ENCODE peak calls at places on chromosome 1, in nine cellular contexts. B is psoas muscle, P is A549, S is astrocyte of the cerebellum, H is colonic mucosa, F is hepatocyte, T is foreskin fibroblast, R is mucosa of descending colon, J is heart right ventricle. X is an unnamed sample.

GRCh38 chr1:87795615-87796337 is 467.1 kb downstream of the LMO4 start:
- DNase-seq in B (no peak), P (peak; percentile 41), S (no peak), H (peak; percentile 30), F (peak; percentile 77), T (no peak), R (peak; percentile 17), J (no peak), X (no peak)

GRCh38 chr1:167165948-167166702 is 54.6 kb upstream of the POU2F1 start:
- DNase-seq in B (no peak), P (no peak), S (no peak), H (peak; percentile 75), F (peak; percentile 72), T (no peak), R (peak; percentile 59), J (no peak), X (no peak)

GRCh38 chr1:38944547-38944946 is 2.9 kb upstream of the RHBDL2 start:
- DNase-seq in B (no peak), P (no peak), S (no peak), H (no peak), F (no peak), T (no peak), R (no peak), J (no peak), X (no peak)

GRCh38 chr1:179264506-179264905 is 29.1 kb upstream of the SOAT1 start:
- DNase-seq in B (no peak), P (no peak), S (no peak), H (no peak), F (no peak), T (no peak), R (no peak), J (no peak), X (no peak)

GRCh38 chr1:64981602-64981981 is 15.2 kb upstream of the JAK1 start:
- DNase-seq in B (no peak), P (no peak), S (no peak), H (no peak), F (no peak), T (no peak), R (no peak), J (no peak), X (no peak)

GRCh38 chr1:207454046-207454964 is at the start of gene CR2:
- DNase-seq in B (peak; percentile 19), P (peak; percentile 3), S (no peak), H (peak; percentile 40), F (peak; percentile 74), T (peak; percentile 30), R (peak; percentile 56), J (peak; percentile 18), X (no peak)

GRCh38 chr1:214558002-214558770 is 6.8 kb upstream of the PTPN14 start:
- DNase-seq in B (peak; percentile 34), P (peak; percentile 38), S (no peak), H (no peak), F (no peak), T (peak; percentile 93), R (no peak), J (no peak), X (peak; percentile 63)

GRCh38 chr1:223731076-223731770 is 18.9 kb downstream of the CAPN2 start:
- DNase-seq in B (peak; percentile 77), P (no peak), S (no peak), H (peak; percentile 49), F (peak; percentile 78), T (peak; percentile 70), R (peak; percentile 53), J (peak; percentile 77), X (no peak)

GRCh38 chr1:91830242-91831131 is 55.5 kb downstream of the TGFBR3 start:
- DNase-seq in B (peak; percentile 32), P (peak; percentile 21), S (peak; percentile 75), H (peak; percentile 62), F (peak; percentile 27), T (peak; percentile 91), R (peak; percentile 71), J (peak; percentile 72), X (peak; percentile 49)

GRCh38 chr1:39317910-39318633 is 113.6 kb downstream of the MACF1 start:
- DNase-seq in B (no peak), P (no peak), S (peak; percentile 66), H (peak; percentile 31), F (no peak), T (no peak), R (peak; percentile 44), J (no peak), X (no peak)

GRCh38 chr1:186033744-186034345 is 299.7 kb downstream of the HMCN1 start:
- DNase-seq in B (no peak), P (no peak), S (no peak), H (no peak), F (no peak), T (peak; percentile 43), R (no peak), J (no peak), X (no peak)

GRCh38 chr1:19429611-19430010 is 55.7 kb downstream of the CAPZB start:
- DNase-seq in B (no peak), P (no peak), S (no peak), H (no peak), F (no peak), T (no peak), R (no peak), J (no peak), X (no peak)

GRCh38 chr1:3084154-3084553 is 15.2 kb downstream of the PRDM16 start:
- DNase-seq in B (no peak), P (no peak), S (no peak), H (no peak), F (no peak), T (no peak), R (no peak), J (no peak), X (no peak)

GRCh38 chr1:45141247-45142003 is 65.0 kb downstream of the ZSWIM5 start:
- DNase-seq in B (no peak), P (no peak), S (no peak), H (peak; percentile 81), F (no peak), T (no peak), R (peak; percentile 91), J (no peak), X (no peak)

DNA sequence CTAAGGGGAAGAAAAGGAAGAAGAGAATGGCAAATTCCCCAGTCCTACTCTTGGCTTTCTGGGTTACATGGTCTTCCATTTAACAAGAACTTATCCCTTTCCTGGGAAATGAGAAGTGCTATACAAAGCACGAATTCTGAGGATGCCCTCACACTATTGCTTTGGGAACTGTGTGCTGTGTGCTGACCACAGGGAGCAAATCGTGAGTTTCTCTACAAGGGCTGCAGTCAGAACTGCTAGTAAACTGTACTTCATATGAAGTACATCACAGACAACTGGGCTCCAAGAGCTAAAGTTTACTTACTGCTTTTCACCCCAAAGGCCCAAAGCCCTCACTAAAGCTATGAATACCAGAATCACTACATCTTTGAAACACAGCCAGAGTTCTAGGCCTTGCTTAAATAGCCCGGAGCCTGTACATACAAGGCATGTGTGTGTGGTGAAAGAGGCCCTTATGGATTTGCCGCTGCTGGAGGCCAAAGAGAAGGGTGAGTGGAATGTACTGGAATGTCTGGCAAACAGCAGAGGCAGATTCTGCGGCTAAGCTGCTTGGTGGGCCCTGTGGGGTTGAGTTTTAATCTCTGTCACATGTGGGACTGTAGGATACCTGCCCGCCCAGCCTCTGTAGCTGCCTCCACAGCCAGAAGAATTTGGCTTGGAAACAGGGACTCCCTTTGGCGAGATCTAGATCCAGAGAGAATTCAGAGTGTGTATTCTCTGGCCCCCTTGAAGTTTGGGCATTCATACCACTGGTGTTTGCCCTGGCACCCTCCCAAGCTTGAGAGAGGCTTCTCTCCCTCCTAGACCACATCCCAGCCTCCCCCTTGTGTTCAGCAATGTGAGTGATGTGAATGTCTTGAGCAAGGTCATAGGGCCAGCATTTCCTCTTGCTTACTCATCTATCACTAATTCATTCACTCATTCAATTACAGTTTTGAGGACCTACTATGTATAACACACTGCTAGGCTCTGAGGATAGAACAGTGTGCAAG is 21.9 kb upstream of the TRIM67 start:
- DNase-seq in B (no peak), P (peak; percentile 51), S (peak; percentile 97), H (no peak), F (peak; percentile 26), T (peak; percentile 87), R (no peak), J (no peak), X (peak; percentile 100)
- TF ChIP-seq CTCF in B (no peak), P (no peak), S (no peak), H (no peak), F (no peak), T (no peak), R (no peak), J (no peak), X (peak; percentile 12)

GRCh38 chr1:53349968-53350852 is 22.3 kb upstream of the LRP8 start:
- DNase-seq in B (no peak), P (no peak), S (no peak), H (peak; percentile 14), F (no peak), T (no peak), R (no peak), J (no peak), X (no peak)

GRCh38 chr1:53346814-53347176 is 18.9 kb upstream of the LRP8 start:
- DNase-seq in B (no peak), P (no peak), S (no peak), H (no peak), F (no peak), T (no peak), R (no peak), J (no peak), X (no peak)

GRCh38 chr1:53350853-53351767 is 23.2 kb upstream of the LRP8 start:
- DNase-seq in B (no peak), P (no peak), S (no peak), H (no peak), F (no peak), T (no peak), R (no peak), J (no peak), X (no peak)

GRCh38 chr1:53349369-53349705 is 21.5 kb upstream of the LRP8 start:
- DNase-seq in B (no peak), P (no peak), S (no peak), H (peak; percentile 13), F (no peak), T (no peak), R (no peak), J (no peak), X (no peak)

GRCh38 chr1:53348491-53349368 is 20.9 kb upstream of the LRP8 start:
- DNase-seq in B (no peak), P (no peak), S (no peak), H (peak; percentile 7), F (no peak), T (no peak), R (no peak), J (no peak), X (no peak)
- H3K4me3 ChIP-seq in B (no peak overlapping the region), P (no peak overlapping the region), S (no peak overlapping the region), H (no peak overlapping the region), F (no peak overlapping the region), T (no peak overlapping the region), R (no peak overlapping the region), J (no peak overlapping the region), X (no peak overlapping the region)

DNA sequence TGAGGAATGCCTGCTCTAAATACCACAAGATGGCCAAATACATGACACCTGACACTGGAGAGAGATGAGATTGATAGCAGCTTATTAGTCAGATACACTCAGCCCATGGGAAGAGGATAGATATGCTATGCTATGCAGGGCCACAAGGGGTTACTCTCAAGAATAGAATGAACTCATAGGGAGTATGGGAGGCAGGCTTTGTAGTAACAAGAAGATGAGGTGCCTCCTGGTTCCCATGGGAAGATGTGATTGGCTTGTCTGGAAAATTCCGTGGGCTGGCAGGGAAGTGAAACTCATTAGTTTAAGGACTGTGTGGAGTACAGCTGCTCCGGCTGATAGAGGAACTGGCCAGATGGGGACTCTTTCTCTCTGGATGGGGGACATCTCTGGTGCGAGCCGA is 16.5 kb downstream of the CCDC30 start:
- DNase-seq in B (no peak), P (peak; percentile 32), S (no peak), H (no peak), F (no peak), T (peak; percentile 6), R (no peak), J (no peak), X (no peak)
- TF ChIP-seq CTCF in B (no peak), P (no peak), S (no peak), H (no peak), F (no peak), T (peak; percentile 11), R (no peak), J (no peak), X (no peak)

GRCh38 chr1:28591708-28592313 is at the start of gene RAB42:
- DNase-seq in B (peak; percentile 61), P (no peak), S (no peak), H (peak; percentile 46), F (peak; percentile 58), T (peak; percentile 57), R (peak; percentile 51), J (peak; percentile 42), X (no peak)
- H3K4me3 ChIP-seq in B (peak within 1 kb of the TSS; percentile 67), P (peak within 1 kb of the TSS; percentile 41), S (peak within 1 kb of the TSS; percentile 44), H (peak within 1 kb of the TSS; percentile 62), F (peak within 1 kb of the TSS; percentile 49), T (peak within 1 kb of the TSS; percentile 54), R (peak within 1 kb of the TSS; percentile 11), J (peak within 1 kb of the TSS; percentile 58), X (peak within 1 kb of the TSS; percentile 63)

X was measured in AG04449.